ENCODE peak calls at places on chromosome 4, in five cellular contexts. K is endodermal cell, R is non-pigmented ciliary epithelial cell, Z is nephron progenitor cell, L is NCI-H1694. Q is an unnamed sample.

GRCh38 chr4:39043697-39044363 is 11.6 kb upstream of the TMEM156 start:
- DNase-seq in L (no peak), K (no peak), Z (no peak), R (no peak), Q (peak)

GRCh38 chr4:11700751-11701226 is 272.1 kb upstream of the HS3ST1 start:
- DNase-seq in L (no peak), R (peak), Z (no peak), K (no peak), Q (no peak)

GRCh38 chr4:6562931-6563901 is 11.8 kb upstream of the MAN2B2 start:
- DNase-seq in K (peak), L (no peak), Z (peak), R (no peak), Q (no peak)

GRCh38 chr4:151955721-151956340 is 195.0 kb upstream of the GATB start:
- DNase-seq in Z (no peak), R (no peak), L (no peak), K (no peak), Q (no peak)

GRCh38 chr4:188661502-188661901 is 522.3 kb downstream of the TRIML1 start:
- DNase-seq in R (no peak), Z (no peak), L (no peak), K (no peak), Q (no peak)

GRCh38 chr4:41120297-41121217 is 93.8 kb downstream of the APBB2 start:
- DNase-seq in Z (no peak), K (no peak), R (no peak), L (no peak), Q (no peak)

GRCh38 chr4:8698341-8699062 is 105.9 kb downstream of the CPZ start:
- DNase-seq in K (peak), L (no peak), R (no peak), Z (no peak), Q (no peak)

GRCh38 chr4:24067781-24068193 is 177.9 kb upstream of the PPARGC1A start:
- DNase-seq in Z (no peak), L (peak), R (peak), K (peak), Q (no peak)